ENCODE peak calls at places on chromosome 17, in nine cellular contexts. E, T, V, F, N, S, L, Q and A are unnamed samples.

GRCh38 chr17:49442051-49442450 is 27.4 kb upstream of the PHB1 start:
- DNase-seq in E (no peak), T (no peak), V (no peak), F (no peak), N (no peak), S (no peak), L (no peak), Q (no peak), A (no peak)

GRCh38 chr17:66542183-66542966 is 240.0 kb downstream of the PRKCA start:
- DNase-seq in E (no peak), T (no peak), V (no peak), F (no peak), N (peak), S (no peak), L (peak), Q (peak), A (no peak)

GRCh38 chr17:17181666-17182600 is 24.2 kb downstream of the PLD6 start:
- DNase-seq in E (no peak), T (no peak), V (no peak), F (no peak), N (no peak), S (no peak), L (no peak), Q (no peak), A (no peak)

GRCh38 chr17:58993322-58993721 is 113.4 kb downstream of the TRIM37 start:
- DNase-seq in E (no peak), T (no peak), V (no peak), F (no peak), N (no peak), S (no peak), L (no peak), Q (no peak), A (no peak)

GRCh38 chr17:79975498-79976134 is 60.1 kb downstream of the TBC1D16 start:
- DNase-seq in E (no peak), T (no peak), V (no peak), F (no peak), N (no peak), S (no peak), L (no peak), Q (no peak), A (no peak)

GRCh38 chr17:62826956-62827355 is 18.8 kb upstream of the MARCHF10 start:
- DNase-seq in E (no peak), T (no peak), V (no peak), F (no peak), N (no peak), S (no peak), L (no peak), Q (no peak), A (no peak)

GRCh38 chr17:76271669-76272540 is 6.8 kb downstream of the UBALD2 start:
- DNase-seq in E (no peak), T (no peak), V (peak), F (no peak), N (no peak), S (no peak), L (no peak), Q (peak), A (no peak)

GRCh38 chr17:33234930-33235685 is 58.0 kb downstream of the ASIC2 start:
- DNase-seq in E (peak), T (peak), V (peak), F (no peak), N (no peak), S (peak), L (peak), Q (no peak), A (peak)

GRCh38 chr17:71613996-71614395 is 506.8 kb upstream of the SOX9 start:
- DNase-seq in E (no peak), T (no peak), V (no peak), F (no peak), N (no peak), S (no peak), L (no peak), Q (no peak), A (no peak)

GRCh38 chr17:75854111-75854748 is 905 bp downstream of the WBP2 start:
- DNase-seq in E (peak), T (peak), V (no peak), F (no peak), N (no peak), S (no peak), L (no peak), Q (no peak), A (no peak)

GRCh38 chr17:2400474-2400866 is 390 bp downstream of the MNT start:
- DNase-seq in E (peak), T (no peak), V (peak), F (no peak), N (no peak), S (no peak), L (no peak), Q (peak), A (peak)

GRCh38 chr17:28371245-28372202 is at the start of gene SARM1:
- DNase-seq in E (peak), T (peak), V (peak), F (peak), N (no peak), S (peak), L (peak), Q (peak), A (peak)

GRCh38 chr17:45218895-45219661 is 2.6 kb upstream of the FMNL1 start:
- DNase-seq in E (peak), T (peak), V (peak), F (peak), N (peak), S (peak), L (no peak), Q (peak), A (peak)

GRCh38 chr17:67942810-67943209 is 53.5 kb downstream of the C17orf58 start:
- DNase-seq in E (no peak), T (peak), V (no peak), F (no peak), N (peak), S (no peak), L (no peak), Q (no peak), A (no peak)

GRCh38 chr17:75494326-75494877 is 20.9 kb downstream of the CASKIN2 start:
- DNase-seq in E (no peak), T (no peak), V (no peak), F (no peak), N (no peak), S (no peak), L (no peak), Q (no peak), A (peak)

GRCh38 chr17:77045441-77046041 is 95.2 kb upstream of the SEC14L1 start:
- DNase-seq in E (no peak), T (no peak), V (no peak), F (no peak), N (no peak), S (no peak), L (no peak), Q (no peak), A (no peak)

GRCh38 chr17:75723201-75723930 is 2.1 kb downstream of the ITGB4 start:
- DNase-seq in E (peak), T (no peak), V (no peak), F (no peak), N (no peak), S (no peak), L (no peak), Q (no peak), A (peak)

GRCh38 chr17:42010898-42011516 is 6.2 kb downstream of the DNAJC7 start:
- DNase-seq in E (no peak), T (peak), V (no peak), F (no peak), N (no peak), S (no peak), L (no peak), Q (no peak), A (no peak)

GRCh38 chr17:21174719-21175118 is 39.2 kb downstream of the TMEM11 start:
- DNase-seq in E (no peak), T (no peak), V (no peak), F (no peak), N (no peak), S (no peak), L (no peak), Q (no peak), A (no peak)

GRCh38 chr17:66422181-66422580 is 119.8 kb downstream of the PRKCA start:
- DNase-seq in E (no peak), T (peak), V (no peak), F (no peak), N (no peak), S (no peak), L (no peak), Q (no peak), A (no peak)